ENCODE peak calls at places on chromosomes 11 and 22, in eight cellular contexts. Z, G, K, F, X, S, Y and H are unnamed samples.

GRCh38 chr11:103532133-103532788 is 423.0 kb downstream of the DYNC2H1 start:
- DNase-seq in Z (no peak), G (no peak), K (no peak), F (no peak), X (no peak), S (no peak), Y (peak), H (no peak)

GRCh38 chr11:9601041-9601875 is 27.8 kb downstream of the WEE1 start:
- DNase-seq in Z (no peak), G (peak), K (no peak), F (peak), X (peak), S (peak), Y (no peak), H (no peak)

GRCh38 chr11:28343304-28344233 is 235.4 kb downstream of the METTL15 start:
- DNase-seq in Z (no peak), G (no peak), K (no peak), F (peak), X (no peak), S (no peak), Y (peak), H (no peak)

GRCh38 chr11:69087811-69088210 is 39.1 kb downstream of the TPCN2 start:
- DNase-seq in Z (no peak), G (no peak), K (no peak), F (no peak), X (no peak), S (no peak), Y (no peak), H (no peak)

GRCh38 chr11:10893713-10894112 is 35.9 kb upstream of the ZBED5 start:
- DNase-seq in Z (no peak), G (no peak), K (no peak), F (no peak), X (no peak), S (no peak), Y (peak), H (no peak)

GRCh38 chr11:96338910-96339703 is 3.9 kb downstream of the MAML2 start:
- DNase-seq in Z (no peak), G (peak), K (no peak), F (no peak), X (peak), S (peak), Y (no peak), H (no peak)

GRCh38 chr11:11845066-11845465 is 3.3 kb downstream of the USP47 start:
- DNase-seq in Z (no peak), G (no peak), K (no peak), F (peak), X (no peak), S (no peak), Y (no peak), H (no peak)

GRCh38 chr11:60899977-60900376 is 6.4 kb downstream of the PRPF19 start:
- DNase-seq in Z (no peak), G (no peak), K (no peak), F (no peak), X (no peak), S (no peak), Y (no peak), H (no peak)

GRCh38 chr11:19242184-19242932 is 1.6 kb upstream of the E2F8 start:
- DNase-seq in Z (no peak), G (no peak), K (no peak), F (peak), X (no peak), S (no peak), Y (peak), H (no peak)

GRCh38 chr11:68460741-68461283 is at the start of gene PPP6R3:
- DNase-seq in Z (no peak), G (no peak), K (no peak), F (no peak), X (no peak), S (no peak), Y (peak), H (no peak)

GRCh38 chr11:84476581-84476980 is 1150.6 kb downstream of the DLG2 start:
- DNase-seq in Z (no peak), G (no peak), K (no peak), F (no peak), X (no peak), S (no peak), Y (no peak), H (no peak)

GRCh38 chr11:131688056-131688693 is 317.8 kb downstream of the NTM start:
- DNase-seq in Z (peak), G (peak), K (no peak), F (peak), X (peak), S (no peak), Y (peak), H (no peak)

GRCh38 chr22:35705141-35705540 is 12.5 kb upstream of the APOL5 start:
- DNase-seq in Z (no peak), G (no peak), K (no peak), F (no peak), X (no peak), S (no peak), Y (peak), H (no peak)

GRCh38 chr11:110415081-110415480 is 14.7 kb upstream of the FDX1 start:
- DNase-seq in Z (no peak), G (no peak), K (no peak), F (no peak), X (no peak), S (no peak), Y (no peak), H (no peak)

GRCh38 chr11:111312076-111312475 is 13.7 kb downstream of the POU2AF3 start:
- DNase-seq in Z (no peak), G (no peak), K (no peak), F (no peak), X (no peak), S (no peak), Y (no peak), H (no peak)

GRCh38 chr11:62353841-62354240 is 16.6 kb downstream of the ASRGL1 start:
- DNase-seq in Z (no peak), G (no peak), K (no peak), F (no peak), X (no peak), S (no peak), Y (no peak), H (no peak)

GRCh38 chr22:30866811-30867271 is 101.7 kb downstream of the MORC2 start:
- DNase-seq in Z (no peak), G (no peak), K (no peak), F (no peak), X (no peak), S (no peak), Y (no peak), H (no peak)

GRCh38 chr22:26949193-26949592 is 291.8 kb downstream of the MIAT start:
- DNase-seq in Z (peak), G (no peak), K (no peak), F (peak), X (no peak), S (no peak), Y (peak), H (no peak)